ENCODE peak calls at places on chromosomes 7 and 10, in six cellular contexts. D is pancreas, F is activated B cell treated with CpG ODN at 0.5 μM for 24 hours, Q is HFF-Myc, Y is psoas muscle, Z is AG09309. L is an unnamed sample.

GRCh38 chr10:59708816-59709471 is 706 bp downstream of the SLC16A9 start:
- DNase-seq in F (peak; percentile 19), Z (no peak), Q (no peak), Y (peak; percentile 16), D (peak; percentile 26), L (no peak)

GRCh38 chr10:123993534-123994416 is 99.6 kb downstream of the CHST15 start:
- DNase-seq in F (no peak), Y (no peak), D (no peak), Q (no peak), Z (no peak), L (no peak)

GRCh38 chr7:12199363-12199762 is 11.7 kb upstream of the TMEM106B start:
- DNase-seq in Z (no peak), D (no peak), Q (no peak), F (no peak), Y (no peak), L (no peak)

GRCh38 chr7:16708980-16709379 is 44.6 kb upstream of the TSPAN13 start:
- DNase-seq in D (no peak), Q (peak; percentile 85), Z (peak; percentile 93), F (no peak), Y (peak; percentile 17), L (no peak)

GRCh38 chr10:114551310-114551972 is 106.6 kb downstream of the ABLIM1 start:
- DNase-seq in D (peak; percentile 79), Q (no peak), Y (peak; percentile 32), F (no peak), Z (no peak), L (no peak)

GRCh38 chr7:130276796-130277762 is 10.4 kb downstream of the CPA2 start:
- DNase-seq in D (no peak), Z (no peak), Q (no peak), F (no peak), Y (no peak), L (no peak)

GRCh38 chr10:97708976-97709745 is 4.4 kb upstream of the MARVELD1 start:
- DNase-seq in Q (no peak), D (peak; percentile 46), Y (peak; percentile 65), F (no peak), Z (peak; percentile 67), L (no peak)

GRCh38 chr7:101586971-101587370 is 42.1 kb downstream of the MYL10 start:
- DNase-seq in D (no peak), F (no peak), Z (no peak), Y (no peak), Q (no peak), L (no peak)

GRCh38 chr7:43215061-43215460 is 102.6 kb downstream of the HECW1 start:
- DNase-seq in F (no peak), Z (no peak), Y (no peak), D (no peak), Q (no peak), L (no peak)

GRCh38 chr7:43208189-43208588 is 95.7 kb downstream of the HECW1 start:
- DNase-seq in D (no peak), Q (no peak), F (no peak), Y (no peak), Z (no peak), L (no peak)

GRCh38 chr7:43211693-43212092 is 99.2 kb downstream of the HECW1 start:
- DNase-seq in D (no peak), Z (no peak), Q (no peak), F (no peak), Y (no peak), L (no peak)

GRCh38 chr7:43212921-43213320 is 100.5 kb downstream of the HECW1 start:
- DNase-seq in Q (no peak), D (no peak), Y (no peak), F (no peak), Z (no peak), L (no peak)

DNA sequence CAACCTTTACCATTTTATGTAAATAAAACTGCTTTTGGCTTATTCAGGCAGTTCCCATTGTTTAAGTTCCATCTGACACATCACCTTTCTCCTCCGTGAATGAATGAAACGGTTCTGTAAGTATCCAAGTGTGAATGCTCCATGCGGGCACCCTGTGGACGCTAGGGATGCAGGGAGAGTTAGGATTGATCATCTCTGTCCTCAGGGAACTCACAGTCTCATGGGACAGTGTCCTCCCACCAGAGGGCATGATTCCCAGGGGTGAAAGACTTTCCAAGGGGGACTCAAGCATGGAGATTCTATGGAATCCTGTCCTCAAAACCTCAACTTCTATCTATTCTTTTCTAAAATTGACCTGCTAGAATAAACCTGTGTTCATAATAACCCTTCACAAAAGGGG is 98.8 kb downstream of the HECW1 start:
- DNase-seq in Z (no peak), Q (no peak), F (no peak), D (no peak), Y (no peak), L (no peak)
- TF ChIP-seq CTCF in Z (no peak), Q (peak; percentile 40), F (no peak), D (no peak), Y (no peak), L (no peak)

GRCh38 chr10:119254355-119254754 is 47.0 kb downstream of the GRK5 start:
- DNase-seq in D (no peak), Q (no peak), F (no peak), Y (no peak), Z (no peak), L (no peak)

GRCh38 chr10:119252470-119253151 is 45.2 kb downstream of the GRK5 start:
- DNase-seq in Y (no peak), Q (no peak), D (no peak), Z (no peak), F (no peak), L (no peak)

GRCh38 chr10:119251315-119251708 is 43.9 kb downstream of the GRK5 start:
- DNase-seq in Z (no peak), D (no peak), Y (no peak), F (no peak), Q (no peak), L (no peak)

GRCh38 chr10:119252051-119252465 is 44.7 kb downstream of the GRK5 start:
- DNase-seq in F (no peak), D (no peak), Y (peak; percentile 51), Q (no peak), Z (no peak), L (no peak)

GRCh38 chr10:119253433-119254174 is 46.2 kb downstream of the GRK5 start:
- DNase-seq in Z (peak; percentile 85), D (no peak), Y (peak; percentile 79), F (no peak), Q (peak; percentile 87), L (no peak)
- TF ChIP-seq CTCF in Z (peak; percentile 17), D (no peak), Y (no peak), F (no peak), Q (no peak), L (no peak)

DNA sequence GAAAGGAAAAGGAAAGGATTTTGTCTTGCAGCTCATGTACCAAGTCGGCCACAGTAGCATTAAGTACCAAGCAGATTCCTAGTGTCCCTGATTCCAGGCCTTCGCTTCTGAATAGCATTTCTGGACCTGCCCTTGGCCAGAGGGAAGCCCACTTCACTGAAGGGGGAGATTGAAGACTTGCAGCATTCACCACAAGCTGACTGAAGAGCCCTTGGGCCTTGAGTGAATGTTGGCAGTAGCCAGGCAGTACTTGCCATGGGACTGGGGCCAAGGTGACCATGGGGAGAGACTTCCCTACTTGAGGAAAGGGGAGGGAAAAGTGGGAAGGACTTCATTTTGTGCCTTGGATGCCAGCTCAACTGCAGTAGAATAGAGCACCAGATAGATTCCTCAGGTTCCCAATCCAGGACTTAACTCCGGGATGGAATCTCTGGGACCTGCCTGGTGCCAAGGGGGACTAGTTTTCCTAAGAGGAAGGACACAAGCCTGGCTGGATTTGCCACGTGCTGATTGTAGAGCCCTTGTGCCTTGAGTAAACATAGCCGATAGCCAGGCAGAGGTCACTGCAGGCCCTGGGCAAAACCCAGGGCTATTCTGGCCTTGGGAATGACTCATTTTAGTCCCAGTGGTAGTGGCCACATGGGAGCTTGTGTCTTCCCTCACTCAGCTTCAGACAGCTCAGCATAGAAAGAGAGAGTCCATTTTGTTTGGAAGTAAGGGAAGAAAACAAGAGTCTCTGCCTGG is 141.7 kb upstream of the KCND2 start:
- DNase-seq in Y (no peak), F (no peak), D (no peak), Q (no peak), Z (no peak), L (no peak)
- TF ChIP-seq CTCF in Y (no peak), F (no peak), D (no peak), Q (no peak), Z (no peak), L (no peak)

DNA sequence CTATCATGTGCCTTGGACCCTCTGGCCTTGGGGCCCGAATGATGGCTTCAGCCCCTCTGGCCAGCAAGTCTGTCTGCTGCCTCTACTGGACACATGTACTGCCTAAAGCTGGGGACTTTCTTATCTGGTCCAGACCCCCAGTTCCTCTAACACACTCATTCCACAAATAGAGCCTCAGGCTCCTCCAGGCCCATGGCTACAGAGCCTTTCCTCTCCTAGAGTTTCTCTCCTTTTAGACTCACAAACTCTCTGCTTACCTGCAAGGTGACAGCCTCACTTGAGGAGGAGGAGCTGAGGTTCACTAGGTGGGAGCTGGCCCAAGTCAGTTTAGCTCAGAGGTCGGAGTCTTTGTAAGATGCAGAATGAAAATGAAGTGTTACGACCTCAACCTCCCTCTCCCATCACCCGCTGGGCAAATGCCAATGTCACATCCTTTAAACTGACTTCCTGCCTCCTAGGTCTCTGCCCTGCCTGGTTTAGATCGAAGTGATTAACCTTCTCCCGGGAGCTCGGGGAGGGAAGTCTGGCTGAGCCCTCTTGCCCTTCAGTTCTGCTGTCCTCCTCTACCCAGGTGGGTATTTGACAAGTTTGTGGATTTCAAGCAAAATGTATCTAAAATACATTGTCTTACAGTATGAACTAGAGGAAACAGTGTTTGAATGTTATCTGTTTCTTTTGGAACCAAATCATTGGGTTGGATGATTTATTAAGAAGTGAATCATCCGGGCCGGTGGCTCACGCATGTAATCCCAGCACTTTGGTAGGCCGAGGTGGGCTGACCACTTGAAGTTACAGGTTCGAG is 71.8 kb upstream of the TNS3 start:
- DNase-seq in Q (no peak), D (no peak), F (no peak), Z (no peak), Y (no peak), L (no peak)
- TF ChIP-seq CTCF in Q (no peak), D (no peak), F (no peak), Z (no peak), Y (no peak), L (no peak)

GRCh38 chr7:19015066-19015465 is 102.4 kb downstream of the TWIST1 start:
- DNase-seq in Q (no peak), D (no peak), Y (no peak), Z (no peak), F (no peak), L (no peak)
- TF ChIP-seq CTCF in Q (no peak), D (no peak), Y (no peak), Z (no peak), F (no peak), L (no peak)

DNA sequence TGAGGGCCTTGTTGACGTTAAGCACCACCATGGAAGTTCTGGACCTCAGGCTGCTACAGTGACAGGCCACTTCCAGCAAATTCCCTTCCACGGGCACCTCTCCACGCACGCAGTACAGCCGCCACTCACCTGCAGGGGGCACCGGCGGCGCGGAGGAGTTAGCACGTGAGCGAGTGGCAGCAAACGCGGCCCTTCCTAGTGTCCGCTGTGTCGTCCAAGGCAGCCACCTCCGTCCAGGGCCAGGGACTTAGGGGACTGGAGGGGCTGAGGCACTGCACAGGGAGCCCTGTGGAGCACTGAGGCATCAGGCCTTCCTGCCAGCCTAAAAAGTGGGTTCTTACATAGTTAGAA is 164.4 kb downstream of the SVIL start:
- DNase-seq in D (no peak), Z (no peak), Y (no peak), Q (no peak), F (no peak), L (no peak)
- TF ChIP-seq CTCF in D (no peak), Z (peak; percentile 38), Y (peak; percentile 36), Q (peak; percentile 49), F (no peak), L (no peak)